ENCODE peak calls at places on chromosomes 3 and 15, in eight cellular contexts. C is brain microvascular endothelial cell, B is suprapubic skin, I is NB4, P is lower lobe of right lung, X is fibroblast of lung, H is K562, K is transverse colon. F is an unnamed sample.
A peak's percentile ranks its signal among the peaks of the same experiment; 100 is the strongest.

GRCh38 chr3:194203482-194204035 is 67.6 kb downstream of the HES1 start:
- DNase-seq in H (no peak), I (peak; percentile 69), B (no peak), C (no peak), X (no peak), P (no peak), K (no peak), F (no peak)

GRCh38 chr3:165653130-165653778 is 184.0 kb downstream of the BCHE start:
- DNase-seq in H (no peak), X (no peak), B (no peak), K (no peak), C (no peak), P (no peak), I (no peak), F (no peak)

GRCh38 chr15:60512937-60513336 is 34.0 kb upstream of the ICE2 start:
- DNase-seq in H (no peak), K (no peak), X (no peak), P (no peak), I (no peak), C (no peak), B (no peak), F (no peak)

GRCh38 chr3:174125267-174125844 is 727.8 kb downstream of the NLGN1 start:
- DNase-seq in I (peak; percentile 31), P (no peak), C (peak; percentile 43), K (no peak), B (no peak), X (peak; percentile 56), H (no peak), F (peak; percentile 32)

GRCh38 chr3:124246949-124247348 is 255.0 kb upstream of the ROPN1 start:
- DNase-seq in B (no peak), I (peak; percentile 25), C (no peak), H (peak; percentile 9), P (no peak), X (peak; percentile 31), K (peak; percentile 19), F (peak; percentile 49)

GRCh38 chr3:184805351-184806038 is 6.5 kb upstream of the VPS8 start:
- DNase-seq in P (no peak), H (peak; percentile 50), X (peak; percentile 15), B (no peak), K (no peak), I (peak; percentile 76), C (no peak), F (no peak)

GRCh38 chr3:123421353-123422174 is 27.3 kb downstream of the ADCY5 start:
- DNase-seq in K (peak; percentile 50), H (no peak), B (no peak), I (no peak), X (no peak), C (peak; percentile 11), P (no peak), F (no peak)

GRCh38 chr3:126439968-126440708 is 35.6 kb downstream of the ZXDC start:
- DNase-seq in I (no peak), P (no peak), H (no peak), B (no peak), C (no peak), K (no peak), X (no peak), F (no peak)

GRCh38 chr3:65342084-65342683 is 654.4 kb upstream of the ADAMTS9 start:
- DNase-seq in I (peak; percentile 53), P (peak; percentile 49), X (peak; percentile 55), B (no peak), H (peak; percentile 75), C (peak; percentile 31), K (peak; percentile 61), F (peak; percentile 61)

GRCh38 chr3:126056681-126057546 is 27.0 kb downstream of the SLC41A3 start:
- DNase-seq in C (no peak), H (peak; percentile 14), B (no peak), X (no peak), P (no peak), K (no peak), I (no peak), F (no peak)

GRCh38 chr3:71064976-71065763 is 518.4 kb downstream of the FOXP1 start:
- DNase-seq in B (peak; percentile 81), I (peak; percentile 60), C (peak; percentile 31), H (peak; percentile 70), X (peak; percentile 55), P (peak; percentile 80), K (peak; percentile 66), F (peak; percentile 37)

GRCh38 chr3:152938974-152939636 is 104.2 kb downstream of the P2RY1 start:
- DNase-seq in H (no peak), B (no peak), I (no peak), C (no peak), P (no peak), K (no peak), X (no peak), F (no peak)

GRCh38 chr3:30685267-30685667 is 78.9 kb downstream of the TGFBR2 start:
- DNase-seq in B (no peak), X (no peak), I (peak; percentile 40), C (no peak), H (no peak), P (no peak), K (no peak), F (no peak)

DNA sequence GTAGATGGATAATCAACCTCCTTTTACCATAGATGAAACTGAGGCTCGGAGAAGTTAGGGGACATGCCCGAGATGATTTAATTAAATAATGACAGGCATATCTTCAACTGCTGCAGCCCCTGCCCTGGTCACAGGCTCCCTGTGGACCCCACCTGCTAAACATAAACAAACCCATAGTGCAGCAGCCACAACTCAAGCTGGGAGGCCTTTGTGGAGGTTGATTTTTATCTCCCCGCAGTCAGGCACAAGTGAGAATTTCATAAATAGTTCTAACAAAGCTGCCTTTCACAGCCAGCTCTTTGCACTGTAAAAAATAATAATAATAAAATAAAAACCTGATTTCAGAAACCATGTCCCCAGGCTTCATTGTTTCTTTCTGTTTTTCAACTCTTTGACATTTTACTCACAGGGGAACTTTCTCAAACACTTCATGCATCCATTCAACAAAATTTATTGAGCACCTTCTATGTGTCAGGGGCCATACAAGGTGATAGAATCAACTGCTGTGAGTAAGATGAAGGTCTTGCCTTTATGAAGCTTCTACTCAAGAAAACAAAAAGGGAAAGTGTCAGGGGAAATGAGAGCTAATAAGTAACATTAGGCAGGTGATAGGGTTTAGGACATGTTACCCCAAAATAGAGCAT is 393.6 kb upstream of the PROK2 start:
- DNase-seq in K (no peak), C (no peak), B (no peak), I (no peak), H (no peak), P (no peak), X (no peak), F (no peak)
- H3K4me3 ChIP-seq in K (no peak overlapping the region), C (no peak overlapping the region), B (no peak overlapping the region), I (no peak overlapping the region), H (no peak overlapping the region), P (no peak overlapping the region), X (no peak overlapping the region), F (no peak overlapping the region)

DNA sequence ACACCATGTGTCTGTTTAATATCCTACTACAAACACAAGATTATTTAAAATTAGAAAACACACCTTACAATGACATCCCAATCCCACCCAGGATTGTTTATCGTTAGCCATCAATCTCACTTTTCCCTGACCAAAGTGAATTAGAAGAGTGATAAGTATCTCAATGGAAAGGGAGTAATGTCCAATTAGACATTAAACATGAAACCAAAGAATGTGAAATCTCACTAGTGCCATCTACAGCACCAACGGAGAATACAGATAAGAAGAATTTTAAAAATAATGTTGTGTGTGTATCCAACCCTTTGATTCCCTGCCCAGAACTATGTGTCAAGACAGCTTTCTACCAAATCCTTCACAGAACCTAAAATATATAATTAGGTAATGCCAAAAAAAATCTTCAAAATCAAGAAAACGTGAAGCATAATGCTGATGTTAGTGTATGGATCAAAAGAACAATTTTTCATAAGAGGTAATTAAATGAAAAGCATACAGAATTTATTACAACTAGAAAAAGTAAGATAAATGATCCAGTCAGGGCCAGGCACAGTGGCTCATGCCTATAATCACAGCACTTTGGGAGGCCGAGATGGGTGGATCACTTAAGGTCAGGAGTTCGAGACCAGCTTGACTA is 64.2 kb downstream of the SCAPER start:
- DNase-seq in B (no peak), C (peak; percentile 14), K (no peak), P (no peak), H (peak; percentile 16), X (peak; percentile 67), I (peak; percentile 52), F (no peak)
- TF ChIP-seq CTCF in B (no peak), C (peak; percentile 45), K (peak; percentile 48), P (peak; percentile 45), H (peak; percentile 42), X (peak; percentile 69), I (peak; percentile 35), F (peak; percentile 23)

GRCh38 chr15:65374831-65375401 is 2.9 kb downstream of the IGDCC3 start:
- DNase-seq in H (no peak), B (no peak), X (no peak), P (no peak), I (no peak), K (no peak), C (no peak), F (peak; percentile 70)

GRCh38 chr15:65376767-65377104 is 1.1 kb downstream of the IGDCC3 start:
- DNase-seq in I (no peak), K (no peak), P (no peak), X (peak; percentile 9), H (no peak), C (no peak), B (no peak), F (no peak)

GRCh38 chr15:65377976-65378366 is at the start of gene IGDCC3:
- DNase-seq in H (no peak), B (no peak), K (no peak), P (no peak), X (peak; percentile 18), C (no peak), I (no peak), F (peak; percentile 70)

GRCh38 chr15:65375871-65376552 is 1.8 kb downstream of the IGDCC3 start:
- DNase-seq in I (no peak), C (no peak), P (no peak), H (no peak), B (no peak), X (no peak), K (no peak), F (no peak)

DNA sequence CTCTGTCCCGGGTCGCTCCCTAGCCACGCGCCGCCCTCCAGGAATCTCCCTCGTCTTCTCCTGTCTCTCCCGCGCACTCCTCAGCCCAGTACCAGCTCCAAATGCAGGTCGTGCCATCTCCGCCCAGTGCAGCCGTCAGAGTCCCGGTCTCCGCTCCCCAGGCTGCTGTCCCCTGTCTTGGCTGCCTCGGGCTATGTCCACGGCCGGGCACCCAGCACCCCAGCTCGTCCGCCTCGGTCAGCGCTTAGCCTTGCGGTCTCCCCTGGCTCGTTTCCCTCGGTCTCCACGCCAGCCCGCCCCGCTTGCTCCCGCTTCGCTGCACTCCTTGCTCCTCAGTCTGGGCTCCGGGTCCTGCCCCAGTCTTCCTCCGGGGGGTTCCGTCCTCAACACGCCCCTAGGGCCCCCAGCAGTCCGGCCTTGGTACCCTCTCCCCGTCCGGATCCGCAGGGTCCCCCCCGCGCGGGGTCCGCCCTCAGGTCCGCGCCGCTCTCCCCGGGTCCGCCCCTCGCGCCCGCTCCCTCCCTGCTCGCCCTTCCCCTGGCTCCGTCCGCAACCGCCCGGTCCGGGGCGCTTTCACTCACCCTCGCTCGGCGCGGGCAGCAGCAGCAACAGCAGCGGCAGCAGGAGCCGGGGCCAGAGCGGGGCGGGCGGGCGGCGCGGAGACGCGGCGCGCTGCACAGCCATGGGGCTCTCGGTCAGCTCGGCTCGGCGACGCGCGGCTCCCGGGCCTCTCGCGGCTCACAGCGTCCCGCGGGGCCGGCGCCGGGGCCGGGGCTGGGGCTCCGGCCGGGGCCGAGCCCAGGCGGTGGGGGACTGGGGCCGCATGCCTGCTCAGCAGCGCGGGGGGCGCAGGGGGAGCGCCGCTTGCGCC is 462 bp downstream of the IGDCC3 start:
- DNase-seq in C (no peak), P (no peak), K (no peak), X (peak; percentile 21), B (no peak), H (no peak), I (peak; percentile 46), F (peak; percentile 34)
- H3K4me3 ChIP-seq in C (peak overlapping the region; percentile 49), P (peak overlapping the region; percentile 58), K (peak overlapping the region; percentile 36), X (peak overlapping the region; percentile 52), B (peak overlapping the region; percentile 71), H (no peak overlapping the region), I (no peak overlapping the region), F (peak overlapping the region; percentile 68)

GRCh38 chr3:119550090-119550910 is 9.1 kb downstream of the CD80 start:
- DNase-seq in H (no peak), P (no peak), X (no peak), B (no peak), I (no peak), C (no peak), K (no peak), F (no peak)
- TF ChIP-seq CTCF in H (no peak), P (no peak), X (no peak), B (no peak), I (no peak), C (no peak), K (no peak), F (no peak)